ENCODE peak calls at places on chromosomes 11 and 22, in eight cellular contexts. M, W, Z, B, U, X, N and J are unnamed samples.
A peak's percentile ranks its signal among the peaks of the same experiment; 100 is the strongest.

GRCh38 chr22:17578129-17578754 is 14.9 kb downstream of the SLC25A18 start:
- DNase-seq in M (peak; percentile 36), W (no peak), Z (no peak), B (peak; percentile 49), U (peak; percentile 70), X (no peak), N (no peak), J (no peak)

GRCh38 chr22:45692549-45692948 is 20.9 kb downstream of the ATXN10 start:
- DNase-seq in M (peak; percentile 49), W (no peak), Z (no peak), B (no peak), U (peak; percentile 55), X (no peak), N (no peak), J (no peak)

GRCh38 chr11:85627332-85627997 is at the start of gene DLG2:
- DNase-seq in M (peak; percentile 57), W (no peak), Z (no peak), B (peak; percentile 17), U (peak; percentile 79), X (peak; percentile 4), N (no peak), J (no peak)

GRCh38 chr11:93700830-93701229 is 39.3 kb downstream of the CEP295 start:
- DNase-seq in M (no peak), W (no peak), Z (no peak), B (no peak), U (peak; percentile 10), X (no peak), N (no peak), J (no peak)

GRCh38 chr11:122293298-122294023 is 177.4 kb upstream of the BLID start:
- DNase-seq in M (no peak), W (no peak), Z (no peak), B (no peak), U (peak; percentile 46), X (no peak), N (no peak), J (no peak)

GRCh38 chr11:115409691-115410220 is 94.5 kb downstream of the CADM1 start:
- DNase-seq in M (peak; percentile 53), W (no peak), Z (no peak), B (no peak), U (no peak), X (no peak), N (no peak), J (no peak)

GRCh38 chr11:61356701-61357100 is 5.0 kb downstream of the CYB561A3 start:
- DNase-seq in M (no peak), W (no peak), Z (no peak), B (no peak), U (no peak), X (no peak), N (no peak), J (no peak)

GRCh38 chr11:91305402-91305801 is 919.2 kb upstream of the FAT3 start:
- DNase-seq in M (no peak), W (no peak), Z (no peak), B (no peak), U (no peak), X (no peak), N (no peak), J (no peak)

GRCh38 chr22:49590381-49590780 is 237.3 kb downstream of the BRD1 start:
- DNase-seq in M (no peak), W (no peak), Z (no peak), B (no peak), U (no peak), X (no peak), N (no peak), J (no peak)

GRCh38 chr11:10494636-10495463 is 39.8 kb downstream of the AMPD3 start:
- DNase-seq in M (no peak), W (no peak), Z (no peak), B (no peak), U (no peak), X (no peak), N (no peak), J (no peak)

GRCh38 chr11:84855846-84856245 is 771.3 kb downstream of the DLG2 start:
- DNase-seq in M (peak; percentile 36), W (no peak), Z (no peak), B (no peak), U (peak; percentile 72), X (no peak), N (no peak), J (no peak)

GRCh38 chr11:82750643-82751139 is 17.0 kb upstream of the FAM181B start:
- DNase-seq in M (no peak), W (no peak), Z (no peak), B (no peak), U (no peak), X (no peak), N (no peak), J (no peak)

GRCh38 chr11:71247551-71248250 is 4.7 kb downstream of the SHANK2 start:
- DNase-seq in M (peak; percentile 26), W (no peak), Z (no peak), B (peak; percentile 64), U (no peak), X (no peak), N (no peak), J (no peak)

GRCh38 chr11:2776351-2777061 is 76.7 kb upstream of the KCNQ1OT1 start:
- DNase-seq in M (no peak), W (peak; percentile 79), Z (no peak), B (no peak), U (no peak), X (no peak), N (peak; percentile 43), J (no peak)

GRCh38 chr22:23497016-23497885 is 82.8 kb downstream of the IGLL1 start:
- DNase-seq in M (no peak), W (no peak), Z (no peak), B (no peak), U (no peak), X (no peak), N (no peak), J (no peak)

GRCh38 chr22:17982572-17983141 is 41.7 kb downstream of the MICAL3 start:
- DNase-seq in M (no peak), W (no peak), Z (no peak), B (no peak), U (peak; percentile 63), X (no peak), N (no peak), J (no peak)

GRCh38 chr11:113193077-113193476 is 121.3 kb upstream of the TTC12 start:
- DNase-seq in M (no peak), W (no peak), Z (no peak), B (no peak), U (peak; percentile 34), X (no peak), N (no peak), J (no peak)

GRCh38 chr11:15158351-15159015 is 43.8 kb downstream of the INSC start:
- DNase-seq in M (peak; percentile 96), W (no peak), Z (no peak), B (no peak), U (peak; percentile 86), X (no peak), N (no peak), J (no peak)

DNA sequence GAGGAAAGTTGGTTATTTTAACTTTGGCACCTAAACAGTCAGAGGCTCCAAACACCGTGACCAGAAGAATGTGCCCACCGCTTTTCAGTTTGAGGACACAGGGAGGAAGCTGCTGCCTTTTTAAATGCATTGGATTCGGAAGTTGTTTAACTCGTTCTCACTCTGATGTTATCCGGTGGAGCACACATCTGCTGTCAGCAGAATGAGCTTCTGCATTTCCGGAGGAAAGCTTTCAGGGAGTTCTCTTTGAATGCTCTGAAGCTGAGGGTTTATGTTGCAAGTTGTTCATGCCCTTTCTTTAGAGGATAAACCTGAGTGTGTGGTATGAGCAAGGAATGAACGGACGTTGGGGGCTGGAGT is 64.1 kb downstream of the PPFIBP2 start:
- DNase-seq in M (peak; percentile 70), W (no peak), Z (no peak), B (no peak), U (peak; percentile 66), X (no peak), N (no peak), J (no peak)
- H3K27ac ChIP-seq in M (peak overlapping the region; percentile 8), W (peak overlapping the region; percentile 80), Z (no peak overlapping the region), B (peak overlapping the region; percentile 85), U (peak overlapping the region; percentile 65), X (no peak overlapping the region), N (peak overlapping the region; percentile 57), J (no peak overlapping the region)

GRCh38 chr11:75721852-75722668 is 4.4 kb downstream of the MOGAT2 start:
- DNase-seq in M (no peak), W (no peak), Z (no peak), B (no peak), U (no peak), X (no peak), N (no peak), J (no peak)

GRCh38 chr11:75719639-75720239 is 2.1 kb downstream of the MOGAT2 start:
- DNase-seq in M (no peak), W (no peak), Z (no peak), B (no peak), U (no peak), X (no peak), N (no peak), J (no peak)

GRCh38 chr11:75722669-75723042 is 5.0 kb downstream of the MOGAT2 start:
- DNase-seq in M (no peak), W (no peak), Z (no peak), B (no peak), U (no peak), X (no peak), N (no peak), J (no peak)

GRCh38 chr11:75719089-75719638 is 1.5 kb downstream of the MOGAT2 start:
- DNase-seq in M (no peak), W (no peak), Z (no peak), B (no peak), U (no peak), X (no peak), N (no peak), J (no peak)

GRCh38 chr11:75720639-75721038 is 3.0 kb downstream of the MOGAT2 start:
- DNase-seq in M (no peak), W (no peak), Z (no peak), B (no peak), U (no peak), X (no peak), N (no peak), J (no peak)
- H3K27ac ChIP-seq in M (no peak overlapping the region), W (no peak overlapping the region), Z (no peak overlapping the region), B (no peak overlapping the region), U (no peak overlapping the region), X (no peak overlapping the region), N (no peak overlapping the region), J (no peak overlapping the region)

GRCh38 chr22:41217553-41218157 is 12.5 kb downstream of the L3MBTL2 start:
- DNase-seq in M (peak; percentile 84), W (peak; percentile 96), Z (no peak), B (peak; percentile 69), U (peak; percentile 89), X (peak; percentile 41), N (peak; percentile 80), J (no peak)

GRCh38 chr22:41216984-41217383 is 11.9 kb downstream of the L3MBTL2 start:
- DNase-seq in M (peak; percentile 50), W (no peak), Z (no peak), B (no peak), U (peak; percentile 32), X (no peak), N (no peak), J (no peak)

GRCh38 chr22:41215409-41215808 is 10.3 kb downstream of the L3MBTL2 start:
- DNase-seq in M (no peak), W (no peak), Z (no peak), B (no peak), U (no peak), X (no peak), N (no peak), J (no peak)

GRCh38 chr22:41215926-41216325 is 10.8 kb downstream of the L3MBTL2 start:
- DNase-seq in M (no peak), W (no peak), Z (no peak), B (no peak), U (no peak), X (no peak), N (no peak), J (no peak)
- H3K27ac ChIP-seq in M (no peak overlapping the region), W (peak overlapping the region; percentile 86), Z (no peak overlapping the region), B (peak overlapping the region; percentile 77), U (no peak overlapping the region), X (no peak overlapping the region), N (no peak overlapping the region), J (no peak overlapping the region)

GRCh38 chr11:76786053-76787014 is 3.2 kb downstream of the TSKU start:
- DNase-seq in M (no peak), W (no peak), Z (no peak), B (no peak), U (no peak), X (no peak), N (peak; percentile 37), J (no peak)
- H3K27ac ChIP-seq in M (no peak overlapping the region), W (peak overlapping the region; percentile 42), Z (no peak overlapping the region), B (no peak overlapping the region), U (no peak overlapping the region), X (no peak overlapping the region), N (no peak overlapping the region), J (no peak overlapping the region)